ENCODE peak calls at places on chromosomes 13 and 19, in four cellular contexts. Y is K562, X is HepG2, A is GM12878. S is an unnamed sample.

GRCh38 chr19:12295191-12295590 is 508 bp upstream of the ZNF44 start:
- DNase-seq in Y (no peak), X (no peak), A (no peak), S (no peak)

GRCh38 chr19:3969435-3970312 is 1.2 kb downstream of the DAPK3 start:
- DNase-seq in Y (peak), X (peak), A (no peak), S (peak)

GRCh38 chr19:4267101-4267900 is 11.8 kb upstream of the SHD start:
- DNase-seq in Y (peak), X (peak), A (no peak), S (peak)

GRCh38 chr13:32587014-32587773 is 942 bp downstream of the PDS5B start:
- DNase-seq in Y (peak), X (peak), A (no peak), S (no peak)

GRCh38 chr13:40204246-40204645 is 462.2 kb downstream of the FOXO1 start:
- DNase-seq in Y (no peak), X (no peak), A (no peak), S (no peak)

GRCh38 chr13:44609137-44609536 is 33.0 kb upstream of the TSC22D1 start:
- DNase-seq in Y (no peak), X (no peak), A (no peak), S (no peak)

GRCh38 chr19:41319500-41320184 is 9.7 kb downstream of the CCDC97 start:
- DNase-seq in Y (no peak), X (no peak), A (no peak), S (no peak)

GRCh38 chr19:13987101-13987890 is 18.8 kb downstream of the RFX1 start:
- DNase-seq in Y (no peak), X (no peak), A (no peak), S (no peak)

GRCh38 chr19:13149628-13150186 is 468 bp downstream of the STX10 start:
- DNase-seq in Y (no peak), X (peak), A (no peak), S (peak)

GRCh38 chr13:106514928-106515634 is 20.4 kb downstream of the EFNB2 start:
- DNase-seq in Y (no peak), X (no peak), A (no peak), S (no peak)

GRCh38 chr19:47423203-47423882 is 4.0 kb upstream of the MEIS3 start:
- DNase-seq in Y (no peak), X (no peak), A (no peak), S (no peak)

GRCh38 chr19:33499248-33499647 is 22.3 kb downstream of the PEPD start:
- DNase-seq in Y (no peak), X (no peak), A (no peak), S (no peak)

GRCh38 chr13:110397445-110397844 is 90.4 kb downstream of the COL4A2 start:
- DNase-seq in Y (no peak), X (no peak), A (no peak), S (no peak)

GRCh38 chr13:19860884-19861655 is 2.4 kb downstream of the ZMYM5 start:
- DNase-seq in Y (no peak), X (peak), A (no peak), S (no peak)

GRCh38 chr13:41456768-41457588 is at the start of gene RGCC:
- DNase-seq in Y (peak), X (peak), A (no peak), S (no peak)

GRCh38 chr19:36113895-36114762 is 546 bp downstream of the POLR2I start:
- DNase-seq in Y (peak), X (no peak), A (no peak), S (peak)

GRCh38 chr19:41564515-41565383 is 11.2 kb upstream of the CEACAM21 start:
- DNase-seq in Y (no peak), X (no peak), A (no peak), S (no peak)

GRCh38 chr19:7869910-7870511 is 4.2 kb downstream of the PRR36 start:
- DNase-seq in Y (peak), X (peak), A (no peak), S (peak)

GRCh38 chr19:2096543-2097329 is at the start of gene IZUMO4:
- DNase-seq in Y (peak), X (peak), A (peak), S (peak)

GRCh38 chr13:77000475-77000874 is 8.6 kb downstream of the CLN5 start:
- DNase-seq in Y (no peak), X (no peak), A (no peak), S (no peak)

GRCh38 chr19:49565261-49565660 is 15.1 kb downstream of the NOSIP start:
- DNase-seq in Y (no peak), X (no peak), A (no peak), S (no peak)

GRCh38 chr13:40787062-40787461 is 2.3 kb upstream of the SLC25A15 start:
- DNase-seq in Y (no peak), X (no peak), A (no peak), S (no peak)

GRCh38 chr13:93244141-93244917 is 17.7 kb downstream of the GPC6 start:
- DNase-seq in Y (no peak), X (no peak), A (no peak), S (no peak)

GRCh38 chr19:47353307-47353712 is 4.2 kb downstream of the DHX34 start:
- DNase-seq in Y (no peak), X (peak), A (no peak), S (no peak)

GRCh38 chr13:73521291-73521626 is 462.5 kb downstream of the KLF5 start:
- DNase-seq in Y (no peak), X (no peak), A (no peak), S (no peak)

GRCh38 chr13:47287291-47287751 is 390.5 kb upstream of the HTR2A start:
- DNase-seq in Y (no peak), X (no peak), A (no peak), S (no peak)

GRCh38 chr13:65292488-65292901 is 1937.6 kb downstream of the PCDH9 start:
- DNase-seq in Y (no peak), X (no peak), A (no peak), S (peak)

GRCh38 chr13:79936368-79937136 is 404.4 kb downstream of the SPRY2 start:
- DNase-seq in Y (no peak), X (peak), A (no peak), S (no peak)

GRCh38 chr19:27776020-27776419 is 1436.9 kb downstream of the UQCRFS1 start:
- DNase-seq in Y (no peak), X (no peak), A (no peak), S (no peak)

GRCh38 chr13:76993021-76993420 is 1.1 kb downstream of the CLN5 start:
- DNase-seq in Y (no peak), X (no peak), A (no peak), S (no peak)

GRCh38 chr19:52198678-52199077 is 8.8 kb downstream of the PPP2R1A start:
- DNase-seq in Y (no peak), X (no peak), A (no peak), S (no peak)

GRCh38 chr19:791605-792360 is 5.5 kb upstream of the PTBP1 start:
- DNase-seq in Y (peak), X (no peak), A (no peak), S (no peak)

DNA sequence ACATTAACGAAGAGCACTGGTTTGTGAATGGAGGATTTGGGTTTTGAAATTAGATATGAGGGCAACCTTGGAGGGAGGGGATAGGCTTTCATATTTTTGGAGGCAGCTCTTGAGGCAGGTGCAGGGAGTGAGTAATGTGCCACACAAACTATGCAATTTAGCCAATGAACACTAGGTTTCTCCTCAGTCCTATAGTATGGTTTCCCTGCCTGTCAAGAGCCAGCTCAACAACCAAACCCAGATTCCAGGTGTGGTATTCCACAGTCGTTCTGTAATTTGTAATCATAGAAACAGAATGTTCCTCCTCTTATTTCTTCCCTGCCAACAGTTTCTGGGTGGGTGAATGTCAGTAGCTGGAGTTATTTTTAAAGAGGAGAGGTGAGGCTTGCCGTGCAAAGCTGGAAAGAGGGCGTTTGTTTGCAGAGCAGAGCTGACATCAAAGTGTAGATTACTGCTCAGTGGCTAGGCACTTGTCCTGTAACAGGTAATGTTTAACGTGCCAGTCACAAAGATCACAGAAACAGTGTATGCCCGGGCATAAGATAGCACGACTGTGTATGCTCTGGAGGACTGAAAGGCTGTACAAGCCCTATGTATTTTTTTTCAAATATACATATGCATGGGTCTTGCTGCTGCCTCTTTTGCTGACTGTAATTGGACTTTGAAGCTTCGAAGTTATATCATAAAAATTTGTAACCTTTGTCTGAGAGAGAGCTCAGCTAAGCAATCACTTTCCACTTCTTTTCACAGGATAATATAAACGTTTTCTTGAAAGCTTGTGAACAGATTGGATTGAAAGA is 124.3 kb downstream of the LMO7 start:
- DNase-seq in Y (no peak), X (peak), A (no peak), S (no peak)
- TF ChIP-seq GABPA in Y (no peak), X (no peak), A (no peak), S (no peak)

GRCh38 chr13:101945435-101945834 is 456.4 kb downstream of the FGF14 start:
- DNase-seq in Y (no peak), X (no peak), A (no peak), S (no peak)

GRCh38 chr13:101942535-101943157 is 459.2 kb downstream of the FGF14 start:
- DNase-seq in Y (no peak), X (no peak), A (no peak), S (no peak)

GRCh38 chr13:101939370-101939769 is 462.5 kb downstream of the FGF14 start:
- DNase-seq in Y (no peak), X (no peak), A (no peak), S (no peak)

GRCh38 chr13:101941095-101941777 is 460.6 kb downstream of the FGF14 start:
- DNase-seq in Y (no peak), X (no peak), A (no peak), S (no peak)

GRCh38 chr13:101942038-101942437 is 459.8 kb downstream of the FGF14 start:
- DNase-seq in Y (no peak), X (peak), A (no peak), S (no peak)
- TF ChIP-seq HDAC2 in Y (no peak), X (no peak), A (no peak), S (no peak)

DNA sequence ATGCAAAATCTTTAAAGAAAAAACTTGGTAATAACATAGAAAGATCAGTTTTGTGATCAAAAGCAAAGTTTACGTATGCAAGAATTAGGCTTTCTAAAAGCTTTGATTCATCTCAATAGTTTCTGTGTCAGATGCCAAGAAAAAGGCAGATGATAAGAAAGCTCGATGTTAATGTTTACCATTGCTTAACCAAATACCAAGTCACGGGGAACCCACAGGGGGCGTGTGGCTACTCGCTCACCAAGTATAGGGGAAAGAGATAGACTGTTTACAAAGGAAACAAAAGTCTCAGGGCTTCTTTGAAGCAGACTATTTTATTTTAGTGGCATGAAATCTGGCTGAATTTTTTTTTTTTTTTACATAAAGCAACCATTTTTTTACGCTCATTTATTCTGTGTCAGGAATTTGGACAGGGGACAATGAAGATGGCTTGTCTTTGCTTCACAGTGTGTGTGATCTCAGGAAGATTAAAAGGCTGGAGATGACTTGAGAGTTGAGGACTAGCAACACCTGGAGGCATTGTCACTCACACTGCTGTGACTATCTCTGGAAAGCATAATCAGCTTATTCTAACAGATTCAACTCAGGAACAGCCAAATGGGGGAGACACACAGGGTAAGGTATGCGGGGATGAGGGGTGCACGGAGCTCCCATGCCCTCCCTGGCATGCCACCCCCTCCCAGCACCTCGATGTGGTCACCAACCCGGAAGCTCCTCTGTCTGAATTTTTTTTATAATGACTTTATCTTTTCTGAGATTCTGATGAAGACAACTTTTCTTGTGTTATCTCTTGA is 24.9 kb downstream of the RCBTB1 start:
- DNase-seq in Y (no peak), X (peak), A (no peak), S (no peak)
- TF ChIP-seq GABPA in Y (no peak), X (no peak), A (no peak), S (no peak)

GRCh38 chr13:30401347-30401746 is 20.9 kb upstream of the UBE2L5 start:
- DNase-seq in Y (no peak), X (no peak), A (no peak), S (no peak)

GRCh38 chr13:30400376-30400775 is 21.9 kb upstream of the UBE2L5 start:
- DNase-seq in Y (no peak), X (no peak), A (no peak), S (no peak)

GRCh38 chr13:30396434-30397075 is 25.7 kb upstream of the UBE2L5 start:
- DNase-seq in Y (no peak), X (no peak), A (no peak), S (no peak)

GRCh38 chr13:30395192-30396158 is 26.8 kb upstream of the UBE2L5 start:
- DNase-seq in Y (no peak), X (peak), A (peak), S (peak)

GRCh38 chr13:30398601-30399072 is 23.7 kb upstream of the UBE2L5 start:
- DNase-seq in Y (no peak), X (peak), A (no peak), S (no peak)
- TF ChIP-seq HDAC2 in Y (no peak), X (peak), A (no peak), S (no peak)

S was measured in H1.